ENCODE peak calls at places on chromosome 10, in seven cellular contexts. U is HFF-Myc, Y is kidney, X is fibroblast of mammary gland, D is lower lobe of right lung, T is GM12865, B is neural progenitor cell. O is an unnamed sample.

GRCh38 chr10:10915215-10915614 is 102.5 kb upstream of the CELF2 start:
- DNase-seq in U (no peak), Y (no peak), X (no peak), D (no peak), T (no peak), B (no peak), O (no peak)

GRCh38 chr10:24254180-24254579 is 45.2 kb downstream of the KIAA1217 start:
- DNase-seq in U (peak), Y (no peak), X (peak), D (no peak), T (no peak), B (no peak), O (no peak)

GRCh38 chr10:124559372-124560132 is 97.9 kb downstream of the LHPP start:
- DNase-seq in U (no peak), Y (peak), X (no peak), D (peak), T (no peak), B (no peak), O (no peak)

GRCh38 chr10:125722811-125723210 is 3.3 kb downstream of the EDRF1 start:
- DNase-seq in U (no peak), Y (no peak), X (no peak), D (no peak), T (no peak), B (no peak), O (no peak)

GRCh38 chr10:86400705-86401587 is 34.4 kb upstream of the GRID1 start:
- DNase-seq in U (no peak), Y (peak), X (no peak), D (peak), T (peak), B (peak), O (peak)

GRCh38 chr10:4280481-4281206 is 495.6 kb upstream of the KLF6 start:
- DNase-seq in U (peak), Y (no peak), X (peak), D (no peak), T (no peak), B (no peak), O (peak)

GRCh38 chr10:21363753-21364104 is 161.8 kb downstream of the SKIDA1 start:
- DNase-seq in U (no peak), Y (no peak), X (no peak), D (no peak), T (no peak), B (no peak), O (peak)

GRCh38 chr10:18683427-18683826 is 24.2 kb downstream of the ARL5B start:
- DNase-seq in U (no peak), Y (no peak), X (peak), D (no peak), T (no peak), B (no peak), O (peak)

GRCh38 chr10:71221586-71222202 is 9.3 kb downstream of the UNC5B start:
- DNase-seq in U (no peak), Y (no peak), X (peak), D (no peak), T (no peak), B (no peak), O (no peak)

GRCh38 chr10:17544465-17544864 is 72.7 kb downstream of the HACD1 start:
- DNase-seq in U (no peak), Y (no peak), X (peak), D (no peak), T (no peak), B (no peak), O (no peak)

GRCh38 chr10:108360187-108360586 is 1195.7 kb upstream of the SORCS1 start:
- DNase-seq in U (no peak), Y (no peak), X (peak), D (no peak), T (peak), B (no peak), O (peak)

GRCh38 chr10:11397980-11398580 is 213.4 kb downstream of the USP6NL start:
- DNase-seq in U (no peak), Y (no peak), X (peak), D (no peak), T (no peak), B (no peak), O (no peak)

GRCh38 chr10:21130108-21130507 is 233.0 kb upstream of the NEBL start:
- DNase-seq in U (no peak), Y (no peak), X (no peak), D (no peak), T (no peak), B (no peak), O (no peak)

GRCh38 chr10:27998178-27998953 is 513 bp downstream of the ODAD2 start:
- DNase-seq in U (no peak), Y (peak), X (no peak), D (peak), T (no peak), B (peak), O (peak)

GRCh38 chr10:132532784-132533560 is 4.6 kb upstream of the INPP5A start:
- DNase-seq in U (peak), Y (no peak), X (peak), D (no peak), T (no peak), B (no peak), O (peak)

GRCh38 chr10:46556515-46557318 is at the start of gene GPRIN2:
- DNase-seq in U (no peak), Y (peak), X (no peak), D (peak), T (no peak), B (peak), O (no peak)
- TF ChIP-seq CTCF in U (no peak), Y (no peak), X (no peak), D (no peak), T (no peak), B (no peak), O (no peak)

GRCh38 chr10:31926154-31926553 is 2.5 kb downstream of the ARHGAP12 start:
- DNase-seq in U (no peak), Y (no peak), X (peak), D (no peak), T (no peak), B (no peak), O (no peak)
- H3K4me3 ChIP-seq in U (no peak), Y (peak), X (peak), D (no peak), T (no peak), B (peak), O (no peak)

GRCh38 chr10:2137549-2138174 is 400.3 kb upstream of the ADARB2 start:
- DNase-seq in U (no peak), Y (no peak), X (no peak), D (no peak), T (peak), B (peak), O (no peak)
- TF ChIP-seq CTCF in U (no peak), Y (peak), X (no peak), D (no peak), T (peak), B (peak), O (no peak)

GRCh38 chr10:89283988-89284475 is 17.8 kb upstream of the IFIT2 start:
- DNase-seq in U (peak), Y (peak), X (peak), D (no peak), T (no peak), B (peak), O (peak)

GRCh38 chr10:89279449-89279869 is 22.4 kb upstream of the IFIT2 start:
- DNase-seq in U (no peak), Y (no peak), X (peak), D (no peak), T (no peak), B (no peak), O (peak)

GRCh38 chr10:89280501-89280900 is 21.3 kb upstream of the IFIT2 start:
- DNase-seq in U (no peak), Y (no peak), X (peak), D (no peak), T (no peak), B (no peak), O (peak)

GRCh38 chr10:89281606-89282395 is 20.0 kb upstream of the IFIT2 start:
- DNase-seq in U (no peak), Y (no peak), X (peak), D (no peak), T (no peak), B (no peak), O (no peak)

DNA sequence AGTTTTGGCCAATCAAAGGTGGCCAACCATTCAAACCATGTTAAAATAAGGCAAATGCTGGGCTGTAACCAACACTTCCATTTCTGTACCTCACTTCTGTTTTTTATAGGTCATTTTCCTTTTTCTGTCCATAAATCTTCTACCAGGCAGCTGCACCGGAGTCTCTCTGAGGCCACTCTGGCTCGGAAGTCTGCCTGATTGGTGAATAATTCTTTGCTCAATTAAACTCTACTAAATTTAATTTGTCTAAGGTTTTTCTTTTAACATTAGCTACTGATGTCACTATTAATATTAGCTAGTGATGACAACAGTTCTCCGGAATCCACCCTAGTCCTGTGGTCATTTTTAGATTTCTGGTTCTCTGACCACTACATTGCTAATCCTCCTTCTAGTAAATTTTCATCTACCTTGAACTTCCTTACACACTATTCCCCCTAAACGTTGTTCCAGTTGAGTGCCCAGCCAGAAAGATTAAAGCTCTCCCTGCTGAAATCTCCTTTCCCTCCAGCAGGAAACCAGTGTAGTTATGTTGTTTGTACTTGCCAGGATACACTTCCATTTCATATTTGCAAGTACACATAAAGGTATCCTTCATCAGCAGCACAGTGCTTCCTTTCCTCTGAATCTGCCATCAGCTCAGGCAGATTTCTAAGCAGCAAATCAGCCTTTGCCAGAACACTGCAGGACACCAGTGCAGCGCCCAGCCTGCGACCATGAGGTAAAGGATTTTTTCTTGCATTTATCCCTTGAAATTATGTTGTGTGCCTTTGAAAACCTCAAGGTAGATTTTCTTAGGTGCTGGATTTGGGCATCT is 18.5 kb upstream of the IFIT2 start:
- DNase-seq in U (no peak), Y (no peak), X (peak), D (no peak), T (no peak), B (no peak), O (peak)
- H3K4me3 ChIP-seq in U (peak), Y (peak), X (peak), D (no peak), T (no peak), B (no peak), O (no peak)

DNA sequence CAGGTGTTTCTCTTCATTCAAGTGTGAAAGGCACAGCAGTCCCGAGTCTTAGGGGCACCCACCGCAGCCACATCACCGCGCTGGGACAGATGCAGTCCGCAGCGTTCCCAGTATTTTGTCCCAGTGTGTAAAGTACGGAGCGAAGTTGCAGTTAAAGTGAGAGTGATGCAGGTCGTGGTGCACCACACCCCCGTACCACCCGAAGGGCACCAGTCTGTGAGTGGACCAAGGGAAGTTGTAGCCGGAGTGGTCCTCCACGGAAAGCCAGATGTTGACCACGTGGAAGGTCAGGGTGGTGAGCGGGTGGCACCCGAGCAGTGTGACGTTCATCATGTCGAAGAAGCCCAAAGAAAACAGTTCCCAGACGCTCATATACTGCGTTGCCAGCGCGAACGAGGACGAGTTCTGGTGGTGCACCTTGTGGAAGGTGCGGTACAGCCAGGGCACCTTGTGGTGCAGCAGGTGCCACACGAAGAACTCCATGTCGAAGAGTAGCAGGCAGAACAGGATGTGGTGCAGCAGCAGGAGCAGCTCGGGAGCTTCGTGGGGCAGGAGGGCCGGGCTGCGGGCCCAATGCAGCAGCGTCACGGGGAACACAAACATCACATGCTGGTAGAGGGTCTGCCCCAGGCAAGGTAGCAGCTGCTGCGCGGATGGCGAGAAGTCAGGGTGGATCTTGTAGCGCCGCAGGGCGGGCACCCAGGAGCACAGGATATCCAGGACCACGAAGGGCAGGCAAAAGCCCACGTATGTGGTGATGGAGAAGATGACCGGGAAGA is 526 bp downstream of the CH25H start:
- DNase-seq in U (no peak), Y (peak), X (peak), D (peak), T (no peak), B (no peak), O (peak)
- TF ChIP-seq CTCF in U (no peak), Y (no peak), X (no peak), D (no peak), T (no peak), B (no peak), O (no peak)

GRCh38 chr10:6348091-6348862 is 145.5 kb downstream of the PFKFB3 start:
- DNase-seq in U (no peak), Y (peak), X (no peak), D (peak), T (peak), B (no peak), O (peak)
- H3K4me3 ChIP-seq in U (no peak), Y (peak), X (no peak), D (no peak), T (peak), B (no peak), O (no peak)

GRCh38 chr10:239109-239508 is 103.9 kb downstream of the ZMYND11 start:
- DNase-seq in U (no peak), Y (no peak), X (peak), D (no peak), T (no peak), B (no peak), O (no peak)
- TF ChIP-seq CTCF in U (no peak), Y (no peak), X (no peak), D (no peak), T (no peak), B (no peak), O (no peak)

GRCh38 chr10:93412801-93413200 is 69.3 kb downstream of the MYOF start:
- DNase-seq in U (no peak), Y (no peak), X (no peak), D (no peak), T (no peak), B (no peak), O (no peak)
- H3K4me3 ChIP-seq in U (no peak), Y (no peak), X (no peak), D (no peak), T (no peak), B (no peak), O (no peak)

O was measured in fibroblast of villous mesenchyme.